ENCODE peak calls at places on chromosome 21, in five cellular contexts. One of them, this sample, is unnamed.

GRCh38 chr21:28337319-28337718 is 655.4 kb downstream of the LTN1 start:
- DNase-seq in ovary: no peak
- DNase-seq in prostate gland: no peak
- DNase-seq in adrenal gland: no peak
- DNase-seq in right lobe of liver: no peak
- DNase-seq in this sample: no peak

GRCh38 chr21:31530364-31530763 is 129.1 kb upstream of the SOD1 start:
- DNase-seq in ovary: no peak
- DNase-seq in prostate gland: no peak
- DNase-seq in adrenal gland: no peak
- DNase-seq in right lobe of liver: no peak
- DNase-seq in this sample: no peak

GRCh38 chr21:19237603-19238002 is 834.0 kb upstream of the TMPRSS15 start:
- DNase-seq in ovary: no peak
- DNase-seq in prostate gland: no peak
- DNase-seq in adrenal gland: no peak
- DNase-seq in right lobe of liver: no peak
- DNase-seq in this sample: no peak

GRCh38 chr21:31656199-31657095 is 3.0 kb upstream of the SOD1 start:
- DNase-seq in ovary: no peak
- DNase-seq in prostate gland: no peak
- DNase-seq in adrenal gland: no peak
- DNase-seq in right lobe of liver: no peak
- DNase-seq in this sample: no peak

GRCh38 chr21:42734323-42734971 is 81.0 kb downstream of the PDE9A start:
- DNase-seq in ovary: no peak
- DNase-seq in prostate gland: no peak
- DNase-seq in adrenal gland: no peak
- DNase-seq in right lobe of liver: no peak
- DNase-seq in this sample: no peak

GRCh38 chr21:29418813-29419212 is 120.1 kb downstream of the BACH1 start:
- DNase-seq in ovary: no peak
- DNase-seq in prostate gland: no peak
- DNase-seq in adrenal gland: no peak
- DNase-seq in right lobe of liver: no peak
- DNase-seq in this sample: no peak

GRCh38 chr21:37866027-37866426 is 50.2 kb downstream of the KCNJ6 start:
- DNase-seq in ovary: no peak
- DNase-seq in prostate gland: no peak
- DNase-seq in adrenal gland: peak; percentile 23
- DNase-seq in right lobe of liver: no peak
- DNase-seq in this sample: no peak

GRCh38 chr21:30577766-30578165 is 12.4 kb downstream of the KRTAP22-2 start:
- DNase-seq in ovary: no peak
- DNase-seq in prostate gland: no peak
- DNase-seq in adrenal gland: no peak
- DNase-seq in right lobe of liver: no peak
- DNase-seq in this sample: no peak

GRCh38 chr21:41362605-41363369 is 960 bp downstream of the MX2 start:
- DNase-seq in ovary: no peak
- DNase-seq in prostate gland: no peak
- DNase-seq in adrenal gland: no peak
- DNase-seq in right lobe of liver: no peak
- DNase-seq in this sample: no peak

GRCh38 chr21:41363370-41364270 is 1.8 kb downstream of the MX2 start:
- DNase-seq in ovary: no peak
- DNase-seq in prostate gland: no peak
- DNase-seq in adrenal gland: no peak
- DNase-seq in right lobe of liver: no peak
- DNase-seq in this sample: no peak

GRCh38 chr21:41360072-41360821 is 1.6 kb upstream of the MX2 start:
- DNase-seq in ovary: no peak
- DNase-seq in prostate gland: peak; percentile 69
- DNase-seq in adrenal gland: no peak
- DNase-seq in right lobe of liver: peak; percentile 48
- DNase-seq in this sample: no peak

GRCh38 chr21:41361053-41361785 is 608 bp upstream of the MX2 start:
- DNase-seq in ovary: no peak
- DNase-seq in prostate gland: no peak
- DNase-seq in adrenal gland: no peak
- DNase-seq in right lobe of liver: peak; percentile 58
- DNase-seq in this sample: no peak

DNA sequence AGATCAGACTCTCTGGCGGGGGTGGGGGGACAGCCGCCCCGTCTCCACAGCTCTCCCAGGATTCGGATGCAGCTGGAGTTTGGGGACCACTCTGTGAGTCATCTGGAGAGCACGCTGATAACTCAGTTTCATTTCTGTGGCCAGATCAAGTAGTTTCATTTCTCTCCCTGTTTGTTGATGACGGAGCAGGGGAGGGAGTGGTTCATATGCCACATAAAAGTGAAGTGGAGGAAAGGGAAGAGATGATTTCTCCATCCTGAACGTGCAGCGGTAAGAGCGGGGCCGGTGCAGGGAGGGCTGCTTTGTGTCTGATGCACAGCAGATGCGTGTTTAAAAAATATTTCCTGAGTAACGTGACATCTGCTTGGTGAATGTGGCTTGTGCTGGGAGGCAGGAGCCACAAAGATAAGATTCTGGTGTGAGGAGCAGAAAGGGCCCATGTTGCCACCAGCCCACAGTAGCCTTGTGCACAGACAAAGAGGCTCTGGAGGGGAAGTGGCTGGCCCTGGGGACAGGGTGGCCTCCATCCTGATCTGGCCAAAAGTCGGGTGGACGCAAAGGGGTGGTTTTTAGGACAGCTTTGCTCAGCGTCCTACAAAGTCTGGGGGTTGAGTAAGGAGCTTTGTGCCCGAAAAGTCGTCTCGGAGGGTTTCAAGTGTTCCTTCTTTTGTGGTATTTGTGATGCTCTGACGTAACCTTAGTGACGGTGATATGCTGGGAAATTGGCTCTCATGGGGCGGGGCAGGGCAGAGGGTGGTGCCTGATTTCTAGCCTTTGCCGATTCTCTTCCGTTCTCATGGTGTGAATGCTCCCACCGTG is at the start of gene MX2:
- DNase-seq in ovary: no peak
- DNase-seq in prostate gland: no peak
- DNase-seq in adrenal gland: peak; percentile 44
- DNase-seq in right lobe of liver: peak; percentile 66
- DNase-seq in this sample: peak; percentile 71
- TF ChIP-seq POLR2A in ovary: peak; percentile 19
- TF ChIP-seq POLR2A in prostate gland: peak; percentile 19
- TF ChIP-seq POLR2A in adrenal gland: peak; percentile 14
- TF ChIP-seq POLR2A in right lobe of liver: peak; percentile 30
- TF ChIP-seq POLR2A in this sample: peak; percentile 45

GRCh38 chr21:33644383-33645074 is 2.2 kb downstream of the ITSN1 start:
- DNase-seq in ovary: no peak
- DNase-seq in prostate gland: no peak
- DNase-seq in adrenal gland: peak; percentile 32
- DNase-seq in right lobe of liver: peak; percentile 74
- DNase-seq in this sample: no peak
- TF ChIP-seq POLR2A in ovary: no peak
- TF ChIP-seq POLR2A in prostate gland: no peak
- TF ChIP-seq POLR2A in adrenal gland: no peak
- TF ChIP-seq POLR2A in right lobe of liver: peak; percentile 76
- TF ChIP-seq POLR2A in this sample: no peak

GRCh38 chr21:25568230-25568629 is 39.1 kb downstream of the MRPL39 start:
- DNase-seq in ovary: peak; percentile 33
- DNase-seq in prostate gland: no peak
- DNase-seq in adrenal gland: peak; percentile 50
- DNase-seq in right lobe of liver: peak; percentile 60
- DNase-seq in this sample: no peak
- TF ChIP-seq POLR2A in ovary: no peak
- TF ChIP-seq POLR2A in prostate gland: no peak
- TF ChIP-seq POLR2A in adrenal gland: no peak
- TF ChIP-seq POLR2A in right lobe of liver: no peak
- TF ChIP-seq POLR2A in this sample: no peak

GRCh38 chr21:36211660-36212512 is 55.3 kb downstream of the DOP1B start:
- DNase-seq in ovary: no peak
- DNase-seq in prostate gland: no peak
- DNase-seq in adrenal gland: no peak
- DNase-seq in right lobe of liver: no peak
- DNase-seq in this sample: peak; percentile 83
- TF ChIP-seq POLR2A in ovary: no peak
- TF ChIP-seq POLR2A in prostate gland: no peak
- TF ChIP-seq POLR2A in adrenal gland: no peak
- TF ChIP-seq POLR2A in right lobe of liver: no peak
- TF ChIP-seq POLR2A in this sample: no peak

DNA sequence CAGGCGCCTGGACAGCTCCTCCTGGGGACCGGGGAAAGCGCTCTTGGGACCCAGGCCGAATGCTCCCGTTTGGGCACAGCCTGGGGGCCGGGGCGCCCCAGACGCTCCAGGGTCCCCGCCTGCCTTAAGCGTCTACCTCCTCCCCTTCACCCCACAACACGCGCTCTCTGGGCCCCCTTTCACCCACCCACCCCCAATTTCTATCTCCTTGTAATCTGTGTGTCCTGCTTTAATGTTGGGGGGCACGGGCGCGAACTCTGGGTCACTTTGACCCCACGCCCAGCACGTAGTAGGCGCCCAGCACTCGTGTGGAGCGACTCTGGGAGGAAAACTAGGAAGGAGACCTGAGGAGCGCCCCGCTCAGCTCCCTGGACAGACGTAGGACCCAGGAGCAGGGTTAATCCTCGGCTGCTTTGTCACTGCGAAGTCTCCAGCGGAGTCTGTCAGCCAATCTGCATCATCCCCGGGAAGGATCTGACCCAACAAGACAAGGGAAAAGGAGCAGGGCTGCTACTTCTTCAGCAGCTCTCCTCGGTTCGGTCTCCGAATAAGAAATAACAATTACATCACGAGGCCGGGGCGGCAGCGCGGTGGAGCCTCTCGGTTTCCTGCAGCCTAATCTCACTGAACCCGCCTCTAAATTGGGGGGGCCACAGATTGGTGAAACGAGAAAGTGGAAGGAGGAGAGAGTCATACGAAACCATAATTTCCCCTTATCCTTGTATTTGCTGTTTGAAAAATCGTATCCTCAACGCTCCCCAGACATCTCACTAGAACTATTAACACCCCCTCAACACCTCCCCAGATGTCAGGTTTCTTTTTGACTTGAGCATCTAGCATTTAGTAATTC is 806 bp upstream of the NRIP1 start:
- DNase-seq in ovary: peak; percentile 83
- DNase-seq in prostate gland: peak; percentile 75
- DNase-seq in adrenal gland: peak; percentile 91
- DNase-seq in right lobe of liver: peak; percentile 84
- DNase-seq in this sample: peak; percentile 66
- TF ChIP-seq POLR2A in ovary: peak; percentile 77
- TF ChIP-seq POLR2A in prostate gland: peak; percentile 43
- TF ChIP-seq POLR2A in adrenal gland: peak; percentile 74
- TF ChIP-seq POLR2A in right lobe of liver: no peak
- TF ChIP-seq POLR2A in this sample: peak; percentile 11

DNA sequence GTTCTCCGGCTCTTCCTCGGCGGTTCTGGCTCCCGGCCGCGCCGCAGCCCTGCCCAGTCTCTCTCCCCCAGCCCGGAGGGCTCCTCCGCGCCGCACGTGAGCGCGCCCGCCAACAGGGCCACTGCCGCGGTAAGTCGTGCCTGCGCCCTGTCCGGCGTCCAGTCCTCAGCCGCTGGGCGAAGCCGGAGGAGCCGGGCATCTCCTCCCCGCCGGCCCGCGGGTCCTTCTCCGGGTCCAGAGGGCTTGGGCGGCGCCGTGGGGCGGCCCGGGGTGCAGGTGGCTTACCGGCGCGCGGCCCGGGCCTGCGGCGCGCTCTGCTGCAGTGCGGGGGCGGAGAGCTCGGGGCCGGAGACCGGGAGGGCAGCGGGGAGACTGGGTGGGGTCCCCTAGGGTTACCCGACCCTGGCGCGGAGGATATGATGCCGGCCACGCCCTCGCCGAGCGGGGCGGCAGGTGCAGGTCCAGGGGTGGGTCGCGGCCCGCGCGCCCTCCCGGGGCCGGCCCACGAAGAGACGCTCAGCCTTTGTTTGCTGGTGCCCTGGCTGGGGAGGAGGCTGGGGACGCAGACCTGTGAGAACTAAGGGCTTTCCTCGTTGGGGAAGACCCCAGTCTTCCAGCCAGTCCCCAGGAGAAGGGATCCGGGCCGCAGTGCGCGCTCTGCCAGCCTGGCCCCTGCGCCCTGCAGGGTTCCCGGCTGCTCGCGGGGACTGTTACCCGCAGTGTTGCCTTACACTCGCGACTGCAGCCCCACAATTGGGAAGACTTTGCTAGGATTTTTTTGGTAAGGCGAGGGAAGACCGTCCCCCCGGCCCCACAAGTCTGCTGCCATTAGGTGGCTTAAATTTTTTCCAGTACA is at the start of gene DOP1B:
- DNase-seq in ovary: peak; percentile 74
- DNase-seq in prostate gland: no peak
- DNase-seq in adrenal gland: no peak
- DNase-seq in right lobe of liver: peak; percentile 75
- DNase-seq in this sample: peak; percentile 33
- TF ChIP-seq POLR2A in ovary: peak; percentile 30
- TF ChIP-seq POLR2A in prostate gland: peak; percentile 95
- TF ChIP-seq POLR2A in adrenal gland: peak; percentile 68
- TF ChIP-seq POLR2A in right lobe of liver: peak; percentile 83
- TF ChIP-seq POLR2A in this sample: peak; percentile 80

DNA sequence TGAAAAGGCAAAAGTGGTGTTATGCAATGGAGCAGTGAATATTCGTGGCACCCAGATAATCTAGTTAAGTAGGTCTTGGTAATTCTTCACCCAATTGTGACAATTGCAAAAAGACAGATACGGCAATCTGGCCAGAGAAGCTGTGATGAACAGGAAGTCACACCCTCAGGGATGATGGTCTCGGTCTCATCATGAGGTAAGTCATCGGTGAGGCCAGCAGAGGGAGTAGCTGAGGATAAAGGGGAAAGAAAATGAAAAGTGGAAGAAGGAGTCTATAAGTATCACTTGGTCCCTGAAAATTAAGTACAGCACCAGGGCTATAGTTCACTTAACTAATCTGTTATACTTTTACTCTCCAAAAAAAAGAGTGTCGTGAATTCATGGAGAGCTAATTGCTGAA is 258.8 kb upstream of the NCAM2 start:
- DNase-seq in ovary: no peak
- DNase-seq in prostate gland: no peak
- DNase-seq in adrenal gland: peak; percentile 4
- DNase-seq in right lobe of liver: no peak
- DNase-seq in this sample: no peak
- TF ChIP-seq POLR2A in ovary: no peak
- TF ChIP-seq POLR2A in prostate gland: no peak
- TF ChIP-seq POLR2A in adrenal gland: no peak
- TF ChIP-seq POLR2A in right lobe of liver: no peak
- TF ChIP-seq POLR2A in this sample: no peak